ENCODE peak calls at places on chromosomes 11 and 22, in four cellular contexts. Q is DND-41, I is NCI-H748 treated with DMSO at 0.1 percent for 48 hours, T is coronary artery. N is an unnamed sample.
A peak's percentile ranks its signal among the peaks of the same experiment; 100 is the strongest.

GRCh38 chr11:78414321-78415051 is 3.1 kb downstream of the GAB2 start:
- DNase-seq in Q (no peak), I (no peak), T (no peak), N (no peak)

GRCh38 chr11:17381156-17381555 is 7.3 kb downstream of the KCNJ11 start:
- DNase-seq in T (no peak), Q (no peak), I (no peak), N (no peak)

GRCh38 chr11:68649851-68650555 is 34.3 kb upstream of the GAL start:
- DNase-seq in I (no peak), T (peak; percentile 69), Q (no peak), N (no peak)

GRCh38 chr11:17807034-17807433 is 72.5 kb downstream of the KCNC1 start:
- DNase-seq in Q (no peak), T (no peak), I (no peak), N (no peak)

GRCh38 chr22:46753761-46754109 is 8.7 kb upstream of the TBC1D22A start:
- DNase-seq in Q (no peak), T (no peak), I (no peak), N (no peak)

GRCh38 chr22:39110631-39111561 is 13.9 kb downstream of the APOBEC3H start:
- DNase-seq in I (no peak), Q (no peak), T (no peak), N (no peak)

GRCh38 chr22:43511276-43511910 is 99.6 kb downstream of the MPPED1 start:
- DNase-seq in T (no peak), I (no peak), Q (no peak), N (no peak)

GRCh38 chr11:65291613-65292012 is 23.1 kb upstream of the CDC42EP2 start:
- DNase-seq in Q (no peak), I (no peak), T (no peak), N (no peak)

GRCh38 chr22:46533434-46533833 is 4.0 kb downstream of the CELSR1 start:
- DNase-seq in Q (no peak), I (no peak), T (no peak), N (no peak)

GRCh38 chr11:47591764-47592163 is 2.4 kb downstream of the C1QTNF4 start:
- DNase-seq in T (no peak), I (no peak), Q (no peak), N (no peak)